ENCODE peak calls at places on chromosomes 4 and X, in ten cellular contexts. Q is endothelial cell of umbilical vein, A is ovary, G is transverse colon, F is right lobe of liver, T is sigmoid colon, M is IMR-90, K is uterus, U is adrenal gland, Y is upper lobe of left lung. H is an unnamed sample.

GRCh38 chrX:44872319-44872816 is 620 bp upstream of the KDM6A start:
- DNase-seq in Q (peak; percentile 45), A (no peak), G (peak; percentile 65), F (no peak), T (peak; percentile 77), M (peak; percentile 4), K (no peak), U (peak; percentile 54), Y (peak; percentile 42), H (peak; percentile 75)

GRCh38 chr4:7924570-7924969 is 15.1 kb downstream of the AFAP1 start:
- DNase-seq in Q (no peak), A (no peak), G (no peak), F (no peak), T (peak; percentile 41), M (no peak), K (no peak), U (no peak), Y (no peak), H (no peak)

GRCh38 chr4:180665994-180666818 is 1577.0 kb upstream of the TENM3 start:
- DNase-seq in Q (no peak), A (no peak), G (no peak), F (no peak), T (no peak), M (peak; percentile 63), K (no peak), U (peak; percentile 52), Y (no peak), H (no peak)

GRCh38 chrX:54076903-54077302 is 32.6 kb upstream of the PHF8 start:
- DNase-seq in Q (no peak), A (no peak), G (no peak), F (no peak), T (no peak), M (peak; percentile 60), K (no peak), U (no peak), Y (no peak), H (no peak)

GRCh38 chr4:183571350-183572076 is 66.7 kb downstream of the ING2 start:
- DNase-seq in Q (no peak), A (peak; percentile 86), G (peak; percentile 28), F (peak; percentile 26), T (no peak), M (peak; percentile 52), K (no peak), U (peak; percentile 86), Y (peak; percentile 92), H (no peak)

GRCh38 chrX:13001961-13002671 is 27.2 kb downstream of the TMSB4X start:
- DNase-seq in Q (no peak), A (no peak), G (no peak), F (no peak), T (no peak), M (peak; percentile 52), K (no peak), U (no peak), Y (no peak), H (no peak)

GRCh38 chr4:120856294-120856693 is 66.2 kb downstream of the PRDM5 start:
- DNase-seq in Q (no peak), A (no peak), G (no peak), F (no peak), T (no peak), M (no peak), K (no peak), U (no peak), Y (peak; percentile 55), H (no peak)

GRCh38 chr4:38030023-38030422 is 69.8 kb downstream of the PTTG2 start:
- DNase-seq in Q (no peak), A (no peak), G (no peak), F (no peak), T (no peak), M (peak; percentile 82), K (no peak), U (no peak), Y (no peak), H (no peak)

GRCh38 chr4:185599844-185600243 is 64.5 kb upstream of the PDLIM3 start:
- DNase-seq in Q (no peak), A (no peak), G (peak; percentile 14), F (no peak), T (peak; percentile 87), M (no peak), K (peak; percentile 42), U (no peak), Y (no peak), H (no peak)

GRCh38 chr4:52904421-52904820 is 42.3 kb downstream of the RASL11B start:
- DNase-seq in Q (no peak), A (no peak), G (no peak), F (no peak), T (no peak), M (peak; percentile 66), K (no peak), U (peak; percentile 29), Y (no peak), H (no peak)

GRCh38 chrX:74923942-74924448 is 1.3 kb downstream of the NEXMIF start:
- DNase-seq in Q (no peak), A (peak; percentile 34), G (peak; percentile 16), F (no peak), T (peak; percentile 73), M (no peak), K (peak; percentile 28), U (peak; percentile 42), Y (no peak), H (no peak)

GRCh38 chrX:123698979-123699378 is 33.9 kb downstream of the THOC2 start:
- DNase-seq in Q (peak; percentile 45), A (no peak), G (no peak), F (no peak), T (no peak), M (peak; percentile 1), K (no peak), U (no peak), Y (no peak), H (no peak)

GRCh38 chrX:103730746-103731508 is 20.2 kb downstream of the TMEM31 start:
- DNase-seq in Q (peak; percentile 73), A (no peak), G (no peak), F (no peak), T (no peak), M (peak; percentile 86), K (no peak), U (no peak), Y (no peak), H (no peak)

GRCh38 chr4:85658766-85659439 is 184.0 kb downstream of the ARHGAP24 start:
- DNase-seq in Q (no peak), A (no peak), G (no peak), F (no peak), T (no peak), M (no peak), K (no peak), U (no peak), Y (no peak), H (no peak)

GRCh38 chr4:22634541-22635181 is 58.1 kb upstream of the GBA3 start:
- DNase-seq in Q (no peak), A (no peak), G (no peak), F (peak; percentile 34), T (no peak), M (no peak), K (no peak), U (no peak), Y (no peak), H (no peak)

GRCh38 chrX:47384502-47384901 is 14.1 kb downstream of the ZNF157 start:
- DNase-seq in Q (peak; percentile 57), A (peak; percentile 42), G (peak; percentile 73), F (peak; percentile 35), T (peak; percentile 80), M (peak; percentile 57), K (peak; percentile 46), U (peak; percentile 74), Y (peak; percentile 74), H (no peak)

GRCh38 chr4:3145251-3145908 is 70.9 kb downstream of the HTT start:
- DNase-seq in Q (peak; percentile 25), A (no peak), G (no peak), F (no peak), T (no peak), M (peak; percentile 80), K (no peak), U (no peak), Y (no peak), H (no peak)

GRCh38 chrX:39144965-39145364 is 343.7 kb downstream of the MID1IP1 start:
- DNase-seq in Q (no peak), A (no peak), G (no peak), F (no peak), T (no peak), M (no peak), K (no peak), U (no peak), Y (no peak), H (no peak)

GRCh38 chr4:104393649-104394048 is 101.0 kb downstream of the CXXC4 start:
- DNase-seq in Q (no peak), A (no peak), G (no peak), F (no peak), T (no peak), M (no peak), K (no peak), U (no peak), Y (no peak), H (no peak)

GRCh38 chr4:154491341-154491679 is 289 bp downstream of the DCHS2 start:
- DNase-seq in Q (no peak), A (peak; percentile 38), G (peak; percentile 10), F (no peak), T (peak; percentile 72), M (peak; percentile 5), K (peak; percentile 35), U (no peak), Y (no peak), H (no peak)
- H3K4me3 ChIP-seq in Q (no peak overlapping the region), A (peak overlapping the region; percentile 49), G (peak overlapping the region; percentile 28), F (no peak overlapping the region), T (peak overlapping the region; percentile 57), M (no peak overlapping the region), K (peak overlapping the region; percentile 46), U (no peak overlapping the region), Y (peak overlapping the region; percentile 36), H (peak overlapping the region; percentile 48)

DNA sequence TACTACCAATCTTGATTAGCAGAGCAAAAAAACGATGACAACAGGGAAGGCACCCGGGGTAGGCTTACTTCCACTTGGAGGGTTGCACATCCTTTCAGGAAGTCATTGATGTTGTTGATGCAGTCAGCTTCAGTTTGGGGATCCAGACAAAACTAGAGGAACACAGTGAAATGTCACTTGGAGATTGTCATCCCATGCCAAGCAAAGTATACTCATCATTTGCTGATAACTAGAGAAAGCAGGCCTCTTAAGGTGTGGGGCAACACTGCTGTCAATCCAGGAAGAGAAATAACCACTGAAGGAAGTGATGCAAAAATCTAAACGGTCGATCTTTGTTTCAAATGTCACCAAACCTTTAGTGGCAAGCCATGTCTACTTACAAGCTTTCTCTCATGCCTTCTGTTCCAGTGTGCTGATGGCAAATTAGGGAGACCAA is 1.4 kb downstream of the ARHGEF6 start:
- DNase-seq in Q (no peak), A (no peak), G (no peak), F (no peak), T (no peak), M (no peak), K (no peak), U (no peak), Y (no peak), H (no peak)
- TF ChIP-seq POLR2A in Q (no peak), A (no peak), G (peak; percentile 20), F (no peak), T (no peak), M (no peak), K (no peak), U (no peak), Y (peak; percentile 25), H (no peak)

GRCh38 chr4:1775731-1776500 is 17.2 kb upstream of the FGFR3 start:
- DNase-seq in Q (no peak), A (no peak), G (no peak), F (no peak), T (no peak), M (no peak), K (no peak), U (no peak), Y (no peak), H (no peak)
- H3K27ac ChIP-seq in Q (no peak overlapping the region), A (no peak overlapping the region), G (no peak overlapping the region), F (no peak overlapping the region), T (no peak overlapping the region), M (no peak overlapping the region), K (no peak overlapping the region), U (no peak overlapping the region), Y (no peak overlapping the region), H (no peak overlapping the region)

GRCh38 chrX:65821721-65822496 is 154.5 kb downstream of the MSN start:
- DNase-seq in Q (no peak), A (no peak), G (peak; percentile 53), F (peak; percentile 24), T (no peak), M (no peak), K (no peak), U (no peak), Y (peak; percentile 30), H (no peak)
- H3K4me3 ChIP-seq in Q (no peak overlapping the region), A (peak overlapping the region; percentile 20), G (peak overlapping the region; percentile 28), F (no peak overlapping the region), T (peak overlapping the region; percentile 41), M (peak overlapping the region; percentile 21), K (no peak overlapping the region), U (no peak overlapping the region), Y (peak overlapping the region; percentile 41), H (peak overlapping the region; percentile 45)

H was measured in suprapubic skin.